ENCODE peak calls at places on chromosome 15, in four cellular contexts. P is SHP77, D is NCI-H345, A is foreskin fibroblast. C is an unnamed sample.

GRCh38 chr15:91984006-91984405 is 130.5 kb downstream of the SLCO3A1 start:
- DNase-seq in P (no peak), D (no peak), A (no peak), C (no peak)

GRCh38 chr15:79901958-79902357 is 5.1 kb upstream of the MTHFS start:
- DNase-seq in P (no peak), D (peak), A (no peak), C (no peak)

GRCh38 chr15:57114070-57114469 is 195.6 kb downstream of the TCF12 start:
- DNase-seq in P (no peak), D (no peak), A (no peak), C (no peak)

GRCh38 chr15:65052956-65053355 is 7.8 kb downstream of the SLC51B start:
- DNase-seq in P (no peak), D (no peak), A (no peak), C (no peak)

GRCh38 chr15:93179072-93179471 is 90.1 kb upstream of the RGMA start:
- DNase-seq in P (no peak), D (no peak), A (no peak), C (no peak)

GRCh38 chr15:94119923-94120775 is 111.2 kb upstream of the MCTP2 start:
- DNase-seq in P (peak), D (peak), A (peak), C (peak)

GRCh38 chr15:29696950-29697738 is 125.1 kb downstream of the TJP1 start:
- DNase-seq in P (no peak), D (no peak), A (no peak), C (no peak)

GRCh38 chr15:63430766-63431451 is 49.3 kb upstream of the CA12 start:
- DNase-seq in P (no peak), D (no peak), A (no peak), C (no peak)

GRCh38 chr15:77852241-77853007 is 219.7 kb upstream of the LINGO1 start:
- DNase-seq in P (no peak), D (no peak), A (no peak), C (no peak)

GRCh38 chr15:74174966-74175270 is 1.4 kb downstream of the ISLR start:
- DNase-seq in P (no peak), D (no peak), A (no peak), C (no peak)

GRCh38 chr15:78203346-78204225 is 30.8 kb downstream of the ACSBG1 start:
- DNase-seq in P (no peak), D (no peak), A (no peak), C (no peak)

GRCh38 chr15:66249623-66250174 is 3.9 kb downstream of the MEGF11 start:
- DNase-seq in P (peak), D (no peak), A (no peak), C (peak)

GRCh38 chr15:51227967-51228783 is 110.2 kb downstream of the CYP19A1 start:
- DNase-seq in P (no peak), D (no peak), A (peak), C (no peak)

GRCh38 chr15:92886229-92886628 is 13.9 kb upstream of the CHD2 start:
- DNase-seq in P (no peak), D (no peak), A (no peak), C (no peak)

GRCh38 chr15:48424076-48424475 is 92.8 kb downstream of the DUT start:
- DNase-seq in P (no peak), D (no peak), A (no peak), C (no peak)

C was measured in NCI-H2029.